ENCODE peak calls at places on chromosomes 16 and 17, in ten cellular contexts. V is prostate gland; A is ovary; K is A172; B is SK-N-SH; Y is GM04503; T is HCEC 1CT; Z is neural progenitor cell; Q is HTR-8/SVneo; G is stimulated activated CD8-positive, alpha-beta memory T cell treated with anti-CD3 and anti-CD28 coated beads, Interleukin-7, amount 100 ng/mL, for 4 hours. D is an unnamed sample.

GRCh38 chr16:75005697-75006096 is 6.9 kb downstream of the ZNRF1 start:
- DNase-seq in V (no peak), A (no peak), K (no peak), B (no peak), Y (no peak), T (no peak), Z (no peak), Q (no peak), G (no peak), D (no peak)

GRCh38 chr16:20397468-20398074 is 7.0 kb downstream of the PDILT start:
- DNase-seq in V (no peak), A (no peak), K (no peak), B (no peak), Y (no peak), T (no peak), Z (no peak), Q (no peak), G (no peak), D (no peak)

GRCh38 chr16:84677017-84677803 is 22.6 kb upstream of the USP10 start:
- DNase-seq in V (no peak), A (no peak), K (no peak), B (no peak), Y (no peak), T (no peak), Z (peak; percentile 6), Q (no peak), G (no peak), D (no peak)

GRCh38 chr17:31269597-31269996 is 27.4 kb downstream of the OMG start:
- DNase-seq in V (no peak), A (no peak), K (peak; percentile 100), B (no peak), Y (peak; percentile 99), T (peak; percentile 97), Z (peak; percentile 28), Q (peak; percentile 88), G (no peak), D (no peak)

GRCh38 chr17:38877130-38877851 is 7.4 kb downstream of the LASP1 start:
- DNase-seq in V (no peak), A (peak; percentile 31), K (no peak), B (no peak), Y (no peak), T (no peak), Z (peak; percentile 68), Q (no peak), G (no peak), D (no peak)

GRCh38 chr16:66391726-66392670 is 25.5 kb downstream of the CDH5 start:
- DNase-seq in V (no peak), A (no peak), K (no peak), B (no peak), Y (no peak), T (no peak), Z (no peak), Q (no peak), G (no peak), D (no peak)

GRCh38 chr17:8153550-8153956 is 1.3 kb upstream of the PER1 start:
- DNase-seq in V (no peak), A (peak; percentile 80), K (peak; percentile 92), B (no peak), Y (peak; percentile 93), T (peak; percentile 93), Z (peak; percentile 41), Q (no peak), G (peak; percentile 58), D (no peak)

GRCh38 chr17:31684901-31685300 is 174.1 kb downstream of the COPRS start:
- DNase-seq in V (no peak), A (no peak), K (no peak), B (no peak), Y (no peak), T (no peak), Z (no peak), Q (no peak), G (no peak), D (no peak)

GRCh38 chr17:46730026-46730425 is 88.5 kb downstream of the WNT3 start:
- DNase-seq in V (no peak), A (no peak), K (no peak), B (no peak), Y (no peak), T (no peak), Z (no peak), Q (no peak), G (no peak), D (no peak)

GRCh38 chr17:69246726-69247375 is 18.2 kb upstream of the ABCA10 start:
- DNase-seq in V (no peak), A (no peak), K (peak; percentile 54), B (peak; percentile 39), Y (no peak), T (peak; percentile 58), Z (peak; percentile 60), Q (peak; percentile 41), G (no peak), D (peak; percentile 59)

GRCh38 chr17:28272166-28272565 is 46.8 kb upstream of the TMEM97 start:
- DNase-seq in V (no peak), A (no peak), K (no peak), B (no peak), Y (no peak), T (peak; percentile 73), Z (no peak), Q (no peak), G (no peak), D (no peak)

GRCh38 chr16:82452002-82452741 is 174.6 kb upstream of the CDH13 start:
- DNase-seq in V (no peak), A (no peak), K (no peak), B (no peak), Y (no peak), T (no peak), Z (no peak), Q (no peak), G (no peak), D (no peak)

GRCh38 chr17:50356892-50357510 is 11.1 kb downstream of the XYLT2 start:
- DNase-seq in V (no peak), A (no peak), K (no peak), B (no peak), Y (no peak), T (no peak), Z (no peak), Q (no peak), G (no peak), D (no peak)

GRCh38 chr17:75835315-75835987 is 8.8 kb downstream of the UNC13D start:
- DNase-seq in V (no peak), A (no peak), K (no peak), B (peak; percentile 84), Y (no peak), T (no peak), Z (peak; percentile 45), Q (no peak), G (no peak), D (no peak)

GRCh38 chr17:6555331-6556120 is 829 bp downstream of the PITPNM3 start:
- DNase-seq in V (peak; percentile 38), A (peak; percentile 75), K (peak; percentile 69), B (peak; percentile 60), Y (no peak), T (no peak), Z (peak; percentile 74), Q (no peak), G (no peak), D (no peak)

GRCh38 chr16:57091990-57092785 is at the start of gene CPNE2:
- DNase-seq in V (peak; percentile 54), A (peak; percentile 77), K (no peak), B (peak; percentile 95), Y (no peak), T (peak; percentile 25), Z (peak; percentile 83), Q (peak; percentile 62), G (no peak), D (peak; percentile 64)

GRCh38 chr17:35051579-35052239 is 11.8 kb downstream of the RFFL start:
- DNase-seq in V (no peak), A (no peak), K (no peak), B (no peak), Y (peak; percentile 9), T (no peak), Z (no peak), Q (no peak), G (no peak), D (no peak)

GRCh38 chr16:73095885-73096341 is 48.0 kb upstream of the ZFHX3 start:
- DNase-seq in V (no peak), A (no peak), K (no peak), B (peak; percentile 65), Y (no peak), T (no peak), Z (no peak), Q (no peak), G (no peak), D (no peak)

GRCh38 chr16:28491080-28491969 is 549 bp downstream of the CLN3 start:
- DNase-seq in V (peak; percentile 21), A (peak; percentile 68), K (no peak), B (peak; percentile 68), Y (no peak), T (no peak), Z (peak; percentile 64), Q (peak; percentile 27), G (no peak), D (no peak)

GRCh38 chr17:36608794-36609497 is 7.6 kb downstream of the MRM1 start:
- DNase-seq in V (peak; percentile 26), A (peak; percentile 66), K (no peak), B (no peak), Y (no peak), T (peak; percentile 32), Z (peak; percentile 69), Q (no peak), G (no peak), D (peak; percentile 57)

GRCh38 chr17:42676424-42677011 is at the start of gene PLEKHH3:
- DNase-seq in V (no peak), A (no peak), K (no peak), B (no peak), Y (no peak), T (no peak), Z (peak; percentile 73), Q (no peak), G (no peak), D (no peak)

GRCh38 chr17:44865231-44865660 is 17.6 kb downstream of the HIGD1B start:
- DNase-seq in V (peak; percentile 62), A (peak; percentile 59), K (peak; percentile 80), B (peak; percentile 79), Y (no peak), T (peak; percentile 63), Z (peak; percentile 87), Q (peak; percentile 88), G (peak; percentile 49), D (peak; percentile 69)

GRCh38 chr17:35568561-35568960 is 7.9 kb upstream of the SLFN14 start:
- DNase-seq in V (no peak), A (no peak), K (peak; percentile 55), B (peak; percentile 27), Y (no peak), T (peak; percentile 43), Z (peak; percentile 35), Q (no peak), G (no peak), D (no peak)

GRCh38 chr17:77872199-77872598 is 86.3 kb upstream of the TNRC6C start:
- DNase-seq in V (no peak), A (no peak), K (no peak), B (no peak), Y (no peak), T (no peak), Z (no peak), Q (no peak), G (no peak), D (no peak)

D was measured in NCI-H460.